ENCODE peak calls at places on chromosomes 16 and 17, in six cellular contexts. Z is ovary, W is HCT116, I is K562, Q is uterus, P is H54. O is an unnamed sample.

GRCh38 chr17:70661342-70662222 is 492.2 kb downstream of the KCNJ2 start:
- DNase-seq in P (no peak), Q (no peak), Z (no peak), I (no peak), W (no peak), O (no peak)

GRCh38 chr16:56421976-56422669 is 3.2 kb downstream of the AMFR start:
- DNase-seq in Z (no peak), P (no peak), Q (no peak), I (peak; percentile 44), W (no peak), O (no peak)

GRCh38 chr17:83005639-83006038 is 73.8 kb upstream of the METRNL start:
- DNase-seq in Z (no peak), W (no peak), P (no peak), I (no peak), Q (no peak), O (no peak)

GRCh38 chr16:20928774-20929411 is 28.3 kb downstream of the LYRM1 start:
- DNase-seq in P (no peak), Z (no peak), I (no peak), Q (no peak), W (no peak), O (no peak)

GRCh38 chr17:37299257-37299985 is 76.4 kb upstream of the C17orf78 start:
- DNase-seq in P (no peak), I (no peak), W (no peak), Z (no peak), Q (no peak), O (no peak)

GRCh38 chr17:17508019-17508535 is 11.9 kb upstream of the RASD1 start:
- DNase-seq in Z (no peak), I (no peak), P (no peak), W (no peak), Q (no peak), O (no peak)

GRCh38 chr17:55219939-55220338 is 44.8 kb upstream of the HLF start:
- DNase-seq in Q (no peak), P (no peak), I (no peak), Z (no peak), W (no peak), O (no peak)

GRCh38 chr16:49932449-49932848 is 76.5 kb upstream of the ZNF423 start:
- DNase-seq in W (no peak), Z (no peak), P (no peak), I (no peak), Q (no peak), O (no peak)

GRCh38 chr16:88456356-88457292 is 3.5 kb downstream of the ZFPM1 start:
- DNase-seq in W (no peak), Z (no peak), I (no peak), P (no peak), Q (no peak), O (no peak)

GRCh38 chr17:75364078-75364477 is 41.4 kb downstream of the GRB2 start:
- DNase-seq in Q (no peak), W (no peak), I (no peak), P (peak; percentile 51), Z (no peak), O (no peak)

GRCh38 chr17:66416207-66416940 is 114.0 kb downstream of the PRKCA start:
- DNase-seq in I (no peak), Q (no peak), P (no peak), Z (no peak), W (no peak), O (no peak)

GRCh38 chr16:55508941-55509920 is at the start of gene LPCAT2:
- DNase-seq in Q (peak; percentile 88), Z (peak; percentile 92), P (peak; percentile 87), I (peak; percentile 90), W (peak; percentile 71), O (peak; percentile 86)

GRCh38 chr17:19369107-19369778 is 6.7 kb upstream of the B9D1 start:
- DNase-seq in W (no peak), Q (no peak), I (no peak), Z (no peak), P (no peak), O (no peak)

GRCh38 chr17:17300624-17301568 is 2.3 kb upstream of the NT5M start:
- DNase-seq in W (no peak), I (no peak), P (peak; percentile 78), Q (peak; percentile 62), Z (peak; percentile 65), O (peak; percentile 76)

GRCh38 chr17:40319651-40320550 is 10.9 kb downstream of the RARA start:
- DNase-seq in Z (peak; percentile 64), W (no peak), Q (peak; percentile 48), P (no peak), I (no peak), O (no peak)

GRCh38 chr17:67922503-67922902 is 73.8 kb downstream of the C17orf58 start:
- DNase-seq in W (no peak), Z (no peak), P (no peak), I (no peak), Q (no peak), O (no peak)

GRCh38 chr17:4796550-4796915 is 569 bp downstream of the PSMB6 start:
- DNase-seq in W (no peak), P (peak; percentile 53), I (peak; percentile 60), Z (no peak), Q (no peak), O (peak; percentile 62)

GRCh38 chr17:34307110-34307509 is 12.1 kb upstream of the CCL8 start:
- DNase-seq in Z (no peak), W (no peak), Q (peak; percentile 50), P (no peak), I (no peak), O (no peak)

GRCh38 chr16:2226245-2226793 is 2.9 kb downstream of the E4F1 start:
- DNase-seq in Z (no peak), Q (no peak), W (no peak), I (no peak), P (peak; percentile 86), O (no peak)

GRCh38 chr17:81890447-81891302 is 711 bp downstream of the ALYREF start:
- DNase-seq in I (peak; percentile 48), P (no peak), Z (no peak), Q (no peak), W (no peak), O (peak; percentile 67)

GRCh38 chr16:27230562-27230991 is 27.3 kb downstream of the KDM8 start:
- DNase-seq in Z (no peak), I (no peak), P (no peak), Q (no peak), W (no peak), O (peak; percentile 70)

GRCh38 chr17:42518046-42518754 is 17.8 kb upstream of the NAGLU start:
- DNase-seq in Z (peak; percentile 83), Q (peak; percentile 91), P (peak; percentile 69), W (peak; percentile 79), I (peak; percentile 81), O (peak; percentile 92)

GRCh38 chr17:63477471-63478440 is 895 bp downstream of the ACE start:
- DNase-seq in Z (no peak), Q (no peak), I (no peak), P (no peak), W (no peak), O (no peak)

GRCh38 chr16:68417711-68418301 is 30.5 kb downstream of the SMPD3 start:
- DNase-seq in P (peak; percentile 40), Z (no peak), I (peak; percentile 13), W (no peak), Q (no peak), O (peak; percentile 57)
- TF ChIP-seq POLR2A in P (no peak), Z (no peak), I (no peak), W (no peak), Q (no peak), O (no peak)

GRCh38 chr16:86581458-86581857 is 3.1 kb downstream of the FOXL1 start:
- DNase-seq in P (no peak), Q (no peak), W (no peak), I (no peak), Z (no peak), O (no peak)
- TF ChIP-seq POLR2A in P (no peak), Q (no peak), W (no peak), I (no peak), Z (no peak), O (no peak)

DNA sequence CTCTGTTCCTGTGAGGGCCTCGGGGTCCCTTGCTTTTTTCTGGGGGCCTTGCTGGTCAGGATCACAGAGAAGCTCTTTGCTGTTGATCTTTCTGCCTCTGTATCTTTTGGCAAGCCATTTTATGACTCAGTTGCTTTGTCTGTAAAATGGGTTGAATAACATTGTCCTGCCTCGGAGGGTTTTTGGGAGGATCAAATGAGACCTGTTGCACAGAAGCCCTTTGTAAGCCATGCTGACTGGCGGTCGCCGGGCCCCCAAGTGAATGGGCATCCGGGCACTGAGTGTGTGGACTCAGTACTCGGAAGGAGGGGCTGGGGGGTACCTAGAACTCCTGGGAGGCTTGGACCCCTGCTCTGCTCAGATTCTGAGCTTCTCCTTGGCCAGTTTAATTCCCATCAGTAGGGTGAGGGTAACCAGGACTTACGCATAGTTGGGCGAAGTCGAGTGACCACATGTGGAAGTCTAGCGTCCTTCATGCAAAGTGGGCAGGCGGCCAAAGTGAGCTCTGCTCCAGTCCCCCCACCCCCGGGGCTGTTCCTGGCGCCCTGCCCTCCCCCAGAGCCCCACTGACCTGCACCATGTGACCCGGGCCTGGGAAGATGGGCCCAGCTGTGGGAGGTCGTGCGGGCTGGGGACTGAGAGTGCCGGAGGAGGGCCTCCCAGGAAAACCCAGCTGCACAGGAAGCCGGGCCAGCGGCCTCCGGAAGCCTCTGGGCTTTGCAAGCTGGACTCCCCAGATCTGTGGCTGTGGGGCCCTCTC is 284.0 kb downstream of the SEC14L1 start:
- DNase-seq in W (no peak), Q (peak; percentile 94), I (peak; percentile 44), Z (peak; percentile 96), P (peak; percentile 58), O (no peak)
- TF ChIP-seq POLR2A in W (no peak), Q (no peak), I (no peak), Z (no peak), P (no peak), O (no peak)

GRCh38 chr16:424033-424622 is 1.3 kb upstream of the RAB11FIP3 start:
- DNase-seq in Q (peak; percentile 80), Z (peak; percentile 60), P (peak; percentile 92), I (no peak), W (no peak), O (peak; percentile 41)
- TF ChIP-seq POLR2A in Q (no peak), Z (no peak), P (no peak), I (no peak), W (no peak), O (no peak)

O was measured in erythroblast.